ENCODE peak calls at places on chromosomes 12 and 14, in eight cellular contexts. One of them, this sample, is unnamed.

GRCh38 chr12:13336216-13336615 is 139.7 kb downstream of the EMP1 start:
- DNase-seq in tibial nerve: no peak
- DNase-seq in A549: no peak
- DNase-seq in HepG2: no peak
- DNase-seq in caudate nucleus: no peak
- DNase-seq in A673: no peak
- DNase-seq in GM23248: no peak
- DNase-seq in stomach: no peak
- DNase-seq in this sample: no peak

GRCh38 chr14:99996951-99997571 is 68.2 kb upstream of the EVL start:
- DNase-seq in HepG2: no peak
- DNase-seq in GM23248: peak; percentile 67
- DNase-seq in caudate nucleus: no peak
- DNase-seq in A673: no peak
- DNase-seq in tibial nerve: no peak
- DNase-seq in stomach: no peak
- DNase-seq in A549: no peak
- DNase-seq in this sample: no peak

GRCh38 chr14:24296341-24297157 is 3.0 kb downstream of the DHRS1 start:
- DNase-seq in A549: peak; percentile 77
- DNase-seq in A673: peak; percentile 87
- DNase-seq in caudate nucleus: peak; percentile 75
- DNase-seq in HepG2: peak; percentile 90
- DNase-seq in GM23248: peak; percentile 94
- DNase-seq in stomach: peak; percentile 63
- DNase-seq in tibial nerve: no peak
- DNase-seq in this sample: peak; percentile 82

GRCh38 chr12:52156310-52156709 is 35.5 kb downstream of the KRT80 start:
- DNase-seq in caudate nucleus: no peak
- DNase-seq in stomach: no peak
- DNase-seq in A673: no peak
- DNase-seq in A549: peak; percentile 61
- DNase-seq in GM23248: peak; percentile 41
- DNase-seq in tibial nerve: no peak
- DNase-seq in HepG2: no peak
- DNase-seq in this sample: no peak

GRCh38 chr12:81992461-81992860 is 233.3 kb upstream of the PPFIA2 start:
- DNase-seq in caudate nucleus: no peak
- DNase-seq in stomach: peak; percentile 34
- DNase-seq in HepG2: no peak
- DNase-seq in A673: peak; percentile 35
- DNase-seq in GM23248: peak; percentile 5
- DNase-seq in A549: peak; percentile 15
- DNase-seq in tibial nerve: no peak
- DNase-seq in this sample: peak; percentile 38

GRCh38 chr12:97182719-97183118 is 275.7 kb downstream of the NEDD1 start:
- DNase-seq in HepG2: no peak
- DNase-seq in A673: no peak
- DNase-seq in GM23248: no peak
- DNase-seq in stomach: no peak
- DNase-seq in A549: no peak
- DNase-seq in caudate nucleus: no peak
- DNase-seq in tibial nerve: no peak
- DNase-seq in this sample: no peak

GRCh38 chr12:130701402-130701744 is 14.7 kb downstream of the RIMBP2 start:
- DNase-seq in stomach: peak; percentile 7
- DNase-seq in tibial nerve: no peak
- DNase-seq in caudate nucleus: no peak
- DNase-seq in A673: no peak
- DNase-seq in A549: no peak
- DNase-seq in HepG2: no peak
- DNase-seq in GM23248: no peak
- DNase-seq in this sample: no peak

GRCh38 chr12:52200086-52200782 is 8.4 kb upstream of the KRT80 start:
- DNase-seq in stomach: no peak
- DNase-seq in GM23248: no peak
- DNase-seq in A673: no peak
- DNase-seq in caudate nucleus: no peak
- DNase-seq in HepG2: no peak
- DNase-seq in A549: no peak
- DNase-seq in tibial nerve: no peak
- DNase-seq in this sample: peak; percentile 87

GRCh38 chr12:27966870-27967269 is 5.7 kb downstream of the PTHLH start:
- DNase-seq in A549: peak; percentile 91
- DNase-seq in tibial nerve: no peak
- DNase-seq in A673: peak; percentile 90
- DNase-seq in stomach: no peak
- DNase-seq in HepG2: peak; percentile 20
- DNase-seq in GM23248: peak; percentile 96
- DNase-seq in caudate nucleus: no peak
- DNase-seq in this sample: peak; percentile 40

GRCh38 chr12:43066471-43066870 is 476.9 kb upstream of the PRICKLE1 start:
- DNase-seq in caudate nucleus: no peak
- DNase-seq in A673: no peak
- DNase-seq in A549: no peak
- DNase-seq in GM23248: no peak
- DNase-seq in stomach: no peak
- DNase-seq in tibial nerve: no peak
- DNase-seq in HepG2: no peak
- DNase-seq in this sample: no peak

GRCh38 chr12:115691123-115691522 is 586.4 kb downstream of the MED13L start:
- DNase-seq in A549: no peak
- DNase-seq in tibial nerve: no peak
- DNase-seq in stomach: no peak
- DNase-seq in GM23248: no peak
- DNase-seq in caudate nucleus: no peak
- DNase-seq in HepG2: no peak
- DNase-seq in A673: no peak
- DNase-seq in this sample: no peak

GRCh38 chr14:50303744-50304471 is 8.1 kb downstream of the L2HGDH start:
- DNase-seq in stomach: peak; percentile 73
- DNase-seq in HepG2: peak; percentile 93
- DNase-seq in A549: no peak
- DNase-seq in A673: peak; percentile 23
- DNase-seq in caudate nucleus: no peak
- DNase-seq in GM23248: peak; percentile 66
- DNase-seq in tibial nerve: no peak
- DNase-seq in this sample: no peak

GRCh38 chr12:25404955-25405354 is 148.1 kb downstream of the LMNTD1 start:
- DNase-seq in stomach: peak; percentile 39
- DNase-seq in A549: no peak
- DNase-seq in caudate nucleus: no peak
- DNase-seq in tibial nerve: no peak
- DNase-seq in GM23248: no peak
- DNase-seq in A673: no peak
- DNase-seq in HepG2: peak; percentile 12
- DNase-seq in this sample: no peak

GRCh38 chr12:78483767-78484315 is 380.7 kb upstream of the SYT1 start:
- DNase-seq in HepG2: no peak
- DNase-seq in caudate nucleus: no peak
- DNase-seq in A549: no peak
- DNase-seq in stomach: no peak
- DNase-seq in GM23248: no peak
- DNase-seq in tibial nerve: no peak
- DNase-seq in A673: no peak
- DNase-seq in this sample: no peak

GRCh38 chr12:118334241-118334640 is 38.5 kb downstream of the TAOK3 start:
- DNase-seq in tibial nerve: no peak
- DNase-seq in A673: no peak
- DNase-seq in GM23248: no peak
- DNase-seq in HepG2: no peak
- DNase-seq in caudate nucleus: no peak
- DNase-seq in stomach: no peak
- DNase-seq in A549: no peak
- DNase-seq in this sample: no peak

GRCh38 chr14:74620497-74620921 is 8.5 kb upstream of the LTBP2 start:
- DNase-seq in caudate nucleus: no peak
- DNase-seq in stomach: no peak
- DNase-seq in HepG2: peak; percentile 72
- DNase-seq in tibial nerve: no peak
- DNase-seq in GM23248: peak; percentile 98
- DNase-seq in A549: peak; percentile 71
- DNase-seq in A673: no peak
- DNase-seq in this sample: peak; percentile 65

GRCh38 chr14:87805315-87805723 is 187.7 kb downstream of the GALC start:
- DNase-seq in HepG2: peak; percentile 9
- DNase-seq in tibial nerve: peak; percentile 16
- DNase-seq in stomach: peak; percentile 29
- DNase-seq in caudate nucleus: no peak
- DNase-seq in A549: peak; percentile 33
- DNase-seq in A673: peak; percentile 43
- DNase-seq in GM23248: peak; percentile 48
- DNase-seq in this sample: peak; percentile 39

GRCh38 chr14:33716921-33717320 is 234.0 kb downstream of the EGLN3 start:
- DNase-seq in HepG2: no peak
- DNase-seq in A549: no peak
- DNase-seq in caudate nucleus: no peak
- DNase-seq in tibial nerve: no peak
- DNase-seq in stomach: no peak
- DNase-seq in A673: no peak
- DNase-seq in GM23248: no peak
- DNase-seq in this sample: no peak

GRCh38 chr12:106030210-106031175 is 108.3 kb downstream of the NUAK1 start:
- DNase-seq in caudate nucleus: no peak
- DNase-seq in A549: peak; percentile 83
- DNase-seq in tibial nerve: no peak
- DNase-seq in stomach: no peak
- DNase-seq in HepG2: no peak
- DNase-seq in A673: no peak
- DNase-seq in GM23248: peak; percentile 89
- DNase-seq in this sample: peak; percentile 57

GRCh38 chr12:113757223-113758002 is 208.7 kb downstream of the RBM19 start:
- DNase-seq in A549: no peak
- DNase-seq in HepG2: no peak
- DNase-seq in tibial nerve: no peak
- DNase-seq in GM23248: no peak
- DNase-seq in caudate nucleus: peak; percentile 35
- DNase-seq in A673: no peak
- DNase-seq in stomach: no peak
- DNase-seq in this sample: no peak

DNA sequence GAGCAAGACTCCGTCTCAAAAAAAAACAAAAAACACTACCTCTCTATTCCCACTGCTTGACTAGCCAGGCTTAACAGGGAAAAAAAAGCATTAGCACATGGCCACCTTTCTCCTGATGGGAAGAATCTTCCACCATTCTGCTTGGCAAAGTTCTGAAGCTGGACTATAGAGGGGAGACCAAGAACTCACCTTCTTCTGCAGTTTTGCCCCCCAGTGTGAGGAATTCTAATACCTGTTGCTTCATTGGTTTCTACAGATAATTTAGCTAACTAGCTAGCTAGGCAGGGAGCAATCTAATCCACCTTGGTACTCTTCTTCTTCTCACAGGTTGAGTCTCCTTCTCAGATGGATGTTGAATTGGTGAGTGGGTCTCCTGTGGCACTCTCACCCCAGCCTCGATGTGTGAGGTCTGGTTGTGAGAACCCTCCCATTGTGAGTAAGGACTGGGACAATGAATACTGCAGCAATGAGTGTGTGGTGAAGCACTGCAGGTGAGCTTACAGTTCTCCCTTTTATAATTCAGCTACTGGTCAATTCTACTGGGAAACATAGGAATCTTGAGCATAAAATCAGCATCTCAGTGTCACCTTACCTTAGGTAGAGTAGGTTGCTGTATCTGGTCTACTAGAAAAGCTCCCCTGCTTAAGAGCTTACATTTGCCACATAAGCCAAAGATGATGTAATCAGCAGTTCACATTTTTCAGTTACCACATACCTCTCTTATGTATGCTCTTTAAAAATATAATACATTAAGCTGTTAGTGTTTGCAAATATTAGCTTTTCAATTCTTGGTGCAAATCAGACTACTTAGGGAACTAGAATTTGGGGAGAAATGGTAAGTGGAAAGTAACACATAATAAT is 16.0 kb downstream of the METTL3 start:
- DNase-seq in GM23248: peak; percentile 49
- DNase-seq in tibial nerve: no peak
- DNase-seq in HepG2: no peak
- DNase-seq in caudate nucleus: no peak
- DNase-seq in A549: no peak
- DNase-seq in A673: no peak
- DNase-seq in stomach: no peak
- DNase-seq in this sample: no peak
- H3K27ac ChIP-seq in GM23248: peak overlapping the region; percentile 53
- H3K27ac ChIP-seq in tibial nerve: no peak overlapping the region
- H3K27ac ChIP-seq in HepG2: no peak overlapping the region
- H3K27ac ChIP-seq in caudate nucleus: no peak overlapping the region
- H3K27ac ChIP-seq in A549: peak overlapping the region; percentile 47
- H3K27ac ChIP-seq in A673: peak overlapping the region; percentile 50
- H3K27ac ChIP-seq in stomach: no peak overlapping the region
- H3K27ac ChIP-seq in this sample: no peak overlapping the region

DNA sequence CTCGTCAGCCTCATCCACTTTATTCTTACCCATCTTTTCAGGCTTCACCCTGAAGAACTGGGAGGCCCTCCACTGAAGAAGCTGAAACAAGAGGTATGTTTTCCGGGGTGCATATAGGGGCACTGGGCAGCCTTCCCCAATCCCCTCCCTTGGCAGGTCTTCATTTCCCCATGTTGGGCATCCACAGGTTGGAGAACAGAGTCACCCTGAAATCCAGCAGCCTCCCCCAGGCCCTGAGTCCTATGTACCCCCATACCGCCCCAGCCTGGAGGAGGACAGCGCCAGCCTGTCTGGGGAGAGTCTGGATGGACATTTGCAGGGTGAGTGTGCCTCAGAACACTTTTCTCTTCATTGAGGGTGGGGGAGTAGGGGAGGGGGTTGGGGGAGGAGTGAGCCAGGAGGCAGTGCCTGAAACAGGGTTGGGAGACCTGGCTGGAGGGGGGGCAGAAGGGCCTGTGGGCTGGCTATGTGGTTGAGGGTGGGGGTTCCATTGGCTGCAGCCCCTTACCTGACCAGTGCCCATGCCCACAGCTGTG is 4.0 kb downstream of the NAB2 start:
- DNase-seq in A673: no peak
- DNase-seq in stomach: peak; percentile 5
- DNase-seq in tibial nerve: no peak
- DNase-seq in HepG2: no peak
- DNase-seq in caudate nucleus: no peak
- DNase-seq in A549: no peak
- DNase-seq in GM23248: no peak
- DNase-seq in this sample: peak; percentile 50
- H3K27ac ChIP-seq in A673: peak overlapping the region; percentile 75
- H3K27ac ChIP-seq in stomach: peak overlapping the region; percentile 98
- H3K27ac ChIP-seq in tibial nerve: peak overlapping the region; percentile 99
- H3K27ac ChIP-seq in HepG2: no peak overlapping the region
- H3K27ac ChIP-seq in caudate nucleus: peak overlapping the region; percentile 53
- H3K27ac ChIP-seq in A549: no peak overlapping the region
- H3K27ac ChIP-seq in GM23248: peak overlapping the region; percentile 77
- H3K27ac ChIP-seq in this sample: no peak overlapping the region

GRCh38 chr14:37170993-37171392 is 1.4 kb downstream of the SLC25A21 start:
- DNase-seq in stomach: no peak
- DNase-seq in A549: no peak
- DNase-seq in caudate nucleus: no peak
- DNase-seq in GM23248: no peak
- DNase-seq in A673: no peak
- DNase-seq in tibial nerve: no peak
- DNase-seq in HepG2: no peak
- DNase-seq in this sample: no peak
- H3K27ac ChIP-seq in stomach: no peak overlapping the region
- H3K27ac ChIP-seq in A549: no peak overlapping the region
- H3K27ac ChIP-seq in caudate nucleus: no peak overlapping the region
- H3K27ac ChIP-seq in GM23248: no peak overlapping the region
- H3K27ac ChIP-seq in A673: no peak overlapping the region
- H3K27ac ChIP-seq in tibial nerve: no peak overlapping the region
- H3K27ac ChIP-seq in HepG2: no peak overlapping the region
- H3K27ac ChIP-seq in this sample: no peak overlapping the region

GRCh38 chr12:53231859-53232640 is at the start of gene RARG:
- DNase-seq in A549: peak; percentile 76
- DNase-seq in HepG2: no peak
- DNase-seq in caudate nucleus: peak; percentile 38
- DNase-seq in A673: peak; percentile 52
- DNase-seq in tibial nerve: peak; percentile 48
- DNase-seq in stomach: peak; percentile 63
- DNase-seq in GM23248: peak; percentile 87
- DNase-seq in this sample: peak; percentile 55
- H3K27ac ChIP-seq in A549: peak within 1 kb of the TSS; percentile 92
- H3K27ac ChIP-seq in HepG2: no peak within 1 kb of the TSS
- H3K27ac ChIP-seq in caudate nucleus: peak within 1 kb of the TSS; percentile 79
- H3K27ac ChIP-seq in A673: no peak within 1 kb of the TSS
- H3K27ac ChIP-seq in tibial nerve: peak within 1 kb of the TSS; percentile 93
- H3K27ac ChIP-seq in stomach: peak within 1 kb of the TSS; percentile 89
- H3K27ac ChIP-seq in GM23248: peak within 1 kb of the TSS; percentile 70
- H3K27ac ChIP-seq in this sample: peak within 1 kb of the TSS; percentile 27

This sample was measured in SJCRH30.